ENCODE peak calls at places on chromosome 2, in nine cellular contexts. E is lower lobe of right lung; S is A549; M is CD4-positive, CD25-positive, alpha-beta regulatory T cell; P is suprapubic skin; O is mammary epithelial cell; I is GM23338; F is DND-41; W is heart left ventricle. X is an unnamed sample.

GRCh38 chr2:26034597-26035067 is 748 bp downstream of the RAB10 start:
- DNase-seq in E (no peak), F (peak; percentile 43), S (no peak), M (no peak), I (peak; percentile 37), W (no peak), P (no peak), O (no peak), X (no peak)

GRCh38 chr2:202267495-202267894 is 1.9 kb downstream of the NOP58 start:
- DNase-seq in P (no peak), O (no peak), F (no peak), S (no peak), W (no peak), I (no peak), E (no peak), M (peak; percentile 32), X (no peak)

GRCh38 chr2:105822186-105822585 is 77.5 kb downstream of the NCK2 start:
- DNase-seq in M (no peak), S (no peak), F (no peak), I (no peak), P (no peak), O (no peak), W (no peak), E (no peak), X (no peak)

GRCh38 chr2:148560501-148560900 is 84.0 kb upstream of the EPC2 start:
- DNase-seq in E (no peak), M (no peak), P (no peak), O (no peak), F (no peak), S (no peak), I (no peak), W (no peak), X (no peak)

GRCh38 chr2:170123593-170123992 is 54.4 kb upstream of the MYO3B start:
- DNase-seq in P (no peak), I (peak; percentile 72), O (peak; percentile 22), W (no peak), M (no peak), F (no peak), S (peak; percentile 29), E (no peak), X (no peak)

GRCh38 chr2:44620189-44620990 is 258.6 kb downstream of the CAMKMT start:
- DNase-seq in I (no peak), P (no peak), M (no peak), S (peak; percentile 49), E (no peak), W (no peak), F (no peak), O (no peak), X (no peak)

GRCh38 chr2:218834685-218835084 is 3.1 kb upstream of the PRKAG3 start:
- DNase-seq in S (no peak), E (peak; percentile 2), F (no peak), W (no peak), I (no peak), P (no peak), M (no peak), O (no peak), X (no peak)

GRCh38 chr2:74639550-74639949 is 8.6 kb downstream of the M1AP start:
- DNase-seq in P (no peak), M (no peak), E (no peak), O (no peak), S (no peak), F (no peak), I (no peak), W (no peak), X (no peak)

GRCh38 chr2:86305195-86305975 is 32.0 kb downstream of the REEP1 start:
- DNase-seq in M (no peak), P (no peak), W (no peak), O (no peak), I (no peak), S (no peak), F (no peak), E (no peak), X (no peak)

GRCh38 chr2:110789706-110790105 is 57.3 kb downstream of the ACOXL start:
- DNase-seq in S (no peak), W (no peak), E (no peak), M (no peak), O (no peak), F (no peak), I (no peak), P (no peak), X (no peak)

GRCh38 chr2:28326873-28327495 is 65.7 kb upstream of the FOSL2 start:
- DNase-seq in W (no peak), F (no peak), I (no peak), S (no peak), P (no peak), E (no peak), M (no peak), O (no peak), X (no peak)

GRCh38 chr2:18413794-18414396 is 146.6 kb downstream of the RDH14 start:
- DNase-seq in W (peak; percentile 12), F (no peak), M (no peak), O (peak; percentile 78), E (no peak), S (peak; percentile 69), P (no peak), I (no peak), X (no peak)

GRCh38 chr2:18411571-18411970 is 148.9 kb downstream of the RDH14 start:
- DNase-seq in W (no peak), M (no peak), P (no peak), F (no peak), O (no peak), E (no peak), I (no peak), S (no peak), X (no peak)

GRCh38 chr2:18406219-18406618 is 154.2 kb downstream of the RDH14 start:
- DNase-seq in P (no peak), W (no peak), O (no peak), F (no peak), M (no peak), I (no peak), S (no peak), E (no peak), X (no peak)

GRCh38 chr2:18412980-18413793 is 147.3 kb downstream of the RDH14 start:
- DNase-seq in M (no peak), O (no peak), S (no peak), F (no peak), W (no peak), I (no peak), E (no peak), P (no peak), X (no peak)

DNA sequence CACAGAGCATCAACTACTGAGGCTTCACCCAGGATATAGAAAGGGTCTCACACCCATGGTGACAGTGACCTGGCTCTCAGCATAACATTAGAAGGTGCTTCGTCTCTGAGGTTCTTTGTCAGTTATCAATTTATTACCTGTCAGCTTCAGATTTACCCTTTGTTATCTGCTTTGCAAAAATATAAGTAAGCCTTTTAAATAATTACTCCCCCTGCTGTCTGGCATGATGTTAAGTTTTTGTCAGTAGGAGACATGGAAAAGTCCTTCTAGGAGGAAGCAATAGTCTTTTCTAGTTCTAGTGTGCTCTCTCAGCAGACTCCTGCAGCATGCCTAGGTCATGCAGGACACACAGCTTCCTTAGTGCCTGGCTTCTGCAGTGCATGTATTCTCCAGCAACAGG is 149.9 kb downstream of the RDH14 start:
- DNase-seq in P (no peak), I (no peak), S (no peak), O (no peak), W (no peak), F (no peak), E (no peak), M (no peak), X (no peak)
- H3K27ac ChIP-seq in P (no peak overlapping the region), I (no peak overlapping the region), S (no peak overlapping the region), O (no peak overlapping the region), W (no peak overlapping the region), F (no peak overlapping the region), E (no peak overlapping the region), M (no peak overlapping the region), X (no peak overlapping the region)

GRCh38 chr2:172100080-172101007 is 2.4 kb downstream of the DLX2 start:
- DNase-seq in W (no peak), M (peak; percentile 30), P (no peak), O (no peak), I (peak; percentile 55), E (no peak), S (no peak), F (no peak), X (no peak)
- H3K4me3 ChIP-seq in W (no peak overlapping the region), M (no peak overlapping the region), P (no peak overlapping the region), O (no peak overlapping the region), I (peak overlapping the region; percentile 62), E (no peak overlapping the region), S (no peak overlapping the region), F (no peak overlapping the region), X (no peak overlapping the region)

DNA sequence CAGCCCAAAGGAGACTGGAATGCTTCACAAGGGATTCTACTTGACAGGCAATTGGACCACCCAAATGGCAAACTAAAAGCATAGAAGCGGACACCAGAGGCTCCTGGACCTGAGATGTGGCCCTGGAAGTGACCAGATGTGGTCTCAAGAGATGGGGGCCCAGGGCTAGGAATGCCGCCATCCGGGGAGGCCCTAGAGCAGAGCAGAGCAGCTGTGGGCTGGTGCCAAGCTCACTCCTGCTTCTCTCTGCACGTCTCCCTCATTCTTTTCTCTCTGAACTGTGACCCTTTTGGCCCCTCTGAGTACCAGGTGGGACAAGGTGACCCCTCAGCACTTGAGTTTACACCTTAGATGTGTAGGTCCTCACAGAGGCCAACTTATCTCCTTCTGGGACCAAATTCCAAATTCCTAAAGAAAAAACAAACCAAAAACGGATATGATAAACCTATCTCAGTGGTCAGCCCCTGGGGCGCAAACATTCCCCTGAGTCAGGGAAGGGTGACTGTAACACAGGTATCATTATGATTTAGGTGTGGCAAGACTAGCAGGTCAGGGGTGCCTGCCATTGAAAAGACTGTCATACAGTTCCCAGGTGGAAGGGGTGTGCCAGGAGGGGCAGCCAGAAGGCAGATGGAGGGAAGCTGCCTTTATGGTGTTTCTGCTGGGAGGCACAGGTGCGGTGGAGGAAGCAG is 6.5 kb upstream of the IL1R2 start:
- DNase-seq in E (no peak), O (peak; percentile 91), W (no peak), M (no peak), I (no peak), F (no peak), P (no peak), S (no peak), X (peak; percentile 80)
- H3K27ac ChIP-seq in E (no peak overlapping the region), O (peak overlapping the region; percentile 79), W (no peak overlapping the region), M (no peak overlapping the region), I (no peak overlapping the region), F (no peak overlapping the region), P (no peak overlapping the region), S (no peak overlapping the region), X (peak overlapping the region; percentile 37)

GRCh38 chr2:64697286-64698023 is 43.7 kb upstream of the SERTAD2 start:
- DNase-seq in M (no peak), I (no peak), W (no peak), E (no peak), O (no peak), S (no peak), F (no peak), P (no peak), X (no peak)

GRCh38 chr2:64696631-64697030 is 42.9 kb upstream of the SERTAD2 start:
- DNase-seq in I (no peak), W (no peak), P (no peak), O (no peak), F (no peak), M (no peak), E (no peak), S (no peak), X (no peak)

GRCh38 chr2:64699712-64700111 is 46.0 kb upstream of the SERTAD2 start:
- DNase-seq in M (no peak), W (no peak), O (no peak), P (no peak), F (no peak), S (peak; percentile 48), I (peak; percentile 60), E (no peak), X (no peak)

GRCh38 chr2:64698668-64699444 is 45.1 kb upstream of the SERTAD2 start:
- DNase-seq in P (no peak), O (peak; percentile 80), E (no peak), F (no peak), S (peak; percentile 70), W (no peak), I (no peak), M (no peak), X (no peak)

GRCh38 chr2:64698068-64698645 is 44.4 kb upstream of the SERTAD2 start:
- DNase-seq in S (no peak), O (no peak), F (no peak), M (no peak), E (no peak), P (no peak), W (no peak), I (no peak), X (no peak)
- H3K4me3 ChIP-seq in S (no peak overlapping the region), O (no peak overlapping the region), F (no peak overlapping the region), M (peak overlapping the region; percentile 43), E (no peak overlapping the region), P (no peak overlapping the region), W (no peak overlapping the region), I (no peak overlapping the region), X (no peak overlapping the region)

X was measured in RWPE2.